ENCODE peak calls at places on chromosome 4, in four cellular contexts. L is SK-N-SH, C is stomach, M is HepG2. J is an unnamed sample.

GRCh38 chr4:10085386-10085785 is 31.2 kb downstream of the WDR1 start:
- DNase-seq in L (peak), M (no peak), C (no peak), J (peak)

GRCh38 chr4:6916587-6917444 is 7.2 kb downstream of the TBC1D14 start:
- DNase-seq in M (no peak), C (peak), L (no peak), J (peak)

GRCh38 chr4:80125252-80126177 is 52.5 kb upstream of the ANTXR2 start:
- DNase-seq in C (no peak), M (no peak), L (no peak), J (peak)

GRCh38 chr4:170398228-170398627 is 308.5 kb upstream of the AADAT start:
- DNase-seq in M (no peak), L (no peak), C (no peak), J (no peak)

GRCh38 chr4:54318904-54319303 is 89.8 kb downstream of the PDGFRA start:
- DNase-seq in C (no peak), L (peak), M (peak), J (no peak)

GRCh38 chr4:151013944-151014343 is 1.1 kb downstream of the LRBA start:
- DNase-seq in C (no peak), M (no peak), L (no peak), J (no peak)

GRCh38 chr4:56215901-56216300 is 171.4 kb downstream of the AASDH start:
- DNase-seq in L (peak), M (no peak), C (peak), J (peak)

GRCh38 chr4:28555851-28556250 is 1695.2 kb downstream of the STIM2 start:
- DNase-seq in L (no peak), M (no peak), C (no peak), J (no peak)

GRCh38 chr4:13368262-13368661 is 115.9 kb downstream of the RAB28 start:
- DNase-seq in M (peak), L (no peak), C (no peak), J (no peak)

GRCh38 chr4:15906024-15906443 is 32.5 kb downstream of the FGFBP1 start:
- DNase-seq in L (no peak), C (peak), M (no peak), J (peak)

GRCh38 chr4:150533673-150534072 is 48.3 kb upstream of the MAB21L2 start:
- DNase-seq in C (no peak), M (no peak), L (no peak), J (no peak)

GRCh38 chr4:168631241-168632151 is 134.6 kb downstream of the PALLD start:
- DNase-seq in L (peak), M (no peak), C (peak), J (peak)

GRCh38 chr4:149735796-149736195 is 79.8 kb downstream of the IQCM start:
- DNase-seq in M (no peak), L (no peak), C (no peak), J (no peak)

GRCh38 chr4:33780952-33781655 is 2463.2 kb downstream of the ARAP2 start:
- DNase-seq in C (no peak), L (no peak), M (no peak), J (no peak)

GRCh38 chr4:162015090-162015489 is 148.7 kb downstream of the FSTL5 start:
- DNase-seq in C (no peak), L (no peak), M (no peak), J (no peak)

GRCh38 chr4:73704314-73705055 is 35.9 kb upstream of the CXCL8 start:
- DNase-seq in C (peak), L (no peak), M (peak), J (peak)

GRCh38 chr4:73690051-73690744 is 50.2 kb upstream of the CXCL8 start:
- DNase-seq in L (no peak), M (no peak), C (no peak), J (no peak)

GRCh38 chr4:74873545-74874295 is 59.2 kb upstream of the PARM1 start:
- DNase-seq in C (peak), L (no peak), M (no peak), J (peak)

GRCh38 chr4:110609044-110609750 is 13.7 kb downstream of the PITX2 start:
- DNase-seq in L (no peak), C (no peak), M (no peak), J (no peak)

GRCh38 chr4:18318682-18319410 is 297.3 kb upstream of the LCORL start:
- DNase-seq in C (peak), L (peak), M (no peak), J (no peak)

GRCh38 chr4:180203349-180203748 is 2039.9 kb upstream of the TENM3 start:
- DNase-seq in L (no peak), M (no peak), C (no peak), J (no peak)

GRCh38 chr4:59612235-59612634 is 1587.9 kb upstream of the ADGRL3 start:
- DNase-seq in L (no peak), M (no peak), C (no peak), J (no peak)

GRCh38 chr4:103915224-103915869 is 195.6 kb upstream of the TACR3 start:
- DNase-seq in L (peak), C (no peak), M (peak), J (no peak)

GRCh38 chr4:114658179-114658578 is 59.6 kb downstream of the UGT8 start:
- DNase-seq in M (no peak), C (no peak), L (no peak), J (no peak)

GRCh38 chr4:73836373-73837269 is at the start of gene CXCL6:
- DNase-seq in L (no peak), C (peak), M (no peak), J (peak)

GRCh38 chr4:135434936-135435335 is 1233.3 kb upstream of the PABPC4L start:
- DNase-seq in C (no peak), M (no peak), L (no peak), J (no peak)

GRCh38 chr4:87310691-87311335 is 11.9 kb downstream of the HSD17B13 start:
- DNase-seq in M (no peak), C (no peak), L (no peak), J (no peak)

GRCh38 chr4:3420606-3420955 is 21.2 kb upstream of the HGFAC start:
- DNase-seq in C (no peak), M (no peak), L (no peak), J (no peak)

GRCh38 chr4:108611360-108611759 is 9.0 kb upstream of the RPL34 start:
- DNase-seq in M (no peak), C (no peak), L (no peak), J (no peak)

GRCh38 chr4:153205028-153205648 is 895 bp downstream of the TRIM2 start:
- DNase-seq in C (peak), L (no peak), M (peak), J (peak)

GRCh38 chr4:38140643-38141203 is 180.5 kb downstream of the PTTG2 start:
- DNase-seq in L (no peak), M (peak), C (no peak), J (no peak)

DNA sequence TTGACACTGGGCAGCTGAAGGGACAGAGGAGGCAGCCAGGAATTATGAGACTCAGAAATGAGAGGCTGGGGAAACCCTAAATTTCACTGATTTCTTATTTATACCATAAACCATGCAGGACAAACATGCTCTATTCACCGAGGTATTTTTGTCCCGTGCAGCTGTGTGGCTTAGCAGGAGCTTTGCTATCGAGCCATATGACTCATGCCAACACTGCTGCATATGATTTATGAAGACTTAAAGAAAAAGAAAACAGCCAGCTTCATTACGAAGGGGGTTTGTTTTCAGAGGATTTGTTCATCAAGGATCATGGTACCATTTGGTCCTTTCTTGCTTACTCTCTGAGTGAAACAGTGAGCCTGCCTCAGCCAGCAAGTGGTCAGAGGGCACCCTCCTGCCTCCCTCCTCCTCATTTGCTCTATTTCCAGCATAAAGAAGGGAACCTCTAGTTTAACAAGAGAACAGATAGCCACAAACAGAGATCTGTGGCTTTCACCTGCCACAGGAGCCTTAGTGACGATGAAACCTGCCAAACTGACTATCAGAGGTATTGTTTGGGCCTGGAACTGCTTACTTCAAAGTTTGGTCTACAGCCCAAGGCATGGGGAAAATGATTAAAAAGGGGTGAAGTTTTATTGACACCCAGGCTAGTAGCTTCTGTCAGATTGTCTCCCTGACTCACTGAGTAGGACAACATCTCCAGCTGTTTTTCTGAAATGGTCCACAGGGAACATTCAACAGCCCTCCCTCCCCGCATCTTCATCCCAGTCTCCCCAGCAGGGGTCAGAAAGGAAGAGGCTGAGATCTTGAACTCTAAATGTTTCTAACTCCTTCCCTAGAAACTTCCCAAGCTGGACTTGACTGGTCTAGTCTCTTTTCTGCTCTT is 80.1 kb upstream of the MAML3 start:
- DNase-seq in M (no peak), L (no peak), C (no peak), J (no peak)
- TF ChIP-seq CTCF in M (no peak), L (no peak), C (no peak), J (no peak)

DNA sequence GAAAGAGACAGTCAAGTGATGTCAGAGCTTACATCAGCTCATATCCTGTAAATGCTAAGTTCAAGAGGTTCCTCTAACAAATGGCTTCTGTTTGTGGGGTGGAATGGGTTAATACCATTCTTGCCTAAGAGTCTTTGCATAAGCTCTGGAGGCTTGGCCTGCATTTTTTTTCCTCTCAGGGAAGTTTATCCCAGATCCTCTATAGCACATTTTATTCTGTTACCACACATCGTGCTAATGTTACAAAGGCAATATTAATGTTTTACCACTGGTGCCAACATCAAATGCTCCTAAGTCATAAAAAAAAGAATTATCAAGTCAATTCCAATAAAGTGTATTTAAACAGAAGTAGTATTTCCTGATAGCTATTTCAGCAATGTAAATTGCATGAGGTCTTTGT is 2.9 kb upstream of the ADH6 start:
- DNase-seq in M (peak), C (no peak), L (no peak), J (no peak)
- TF ChIP-seq POLR2AphosphoS5 in M (no peak), C (no peak), L (no peak), J (no peak)

GRCh38 chr4:95439896-95440295 is 108.9 kb downstream of the UNC5C start:
- DNase-seq in L (no peak), C (no peak), M (no peak), J (no peak)
- H3K27ac ChIP-seq in L (no peak), C (no peak), M (no peak), J (no peak)

GRCh38 chr4:35760706-35761278 is 483.5 kb downstream of the ARAP2 start:
- DNase-seq in L (no peak), C (no peak), M (peak), J (no peak)
- TF ChIP-seq CTCF in L (no peak), C (no peak), M (no peak), J (no peak)

GRCh38 chr4:26372525-26373172 is 51.8 kb downstream of the RBPJ start:
- DNase-seq in M (peak), L (peak), C (no peak), J (no peak)
- TF ChIP-seq POLR2AphosphoS5 in M (no peak), L (no peak), C (no peak), J (no peak)